ENCODE peak calls at places on chromosomes 12 and 14, in eight cellular contexts. B is HepG2, T is fibroblast of villous mesenchyme, H is lower leg skin, N is B cell, R is body of pancreas, X is suprapubic skin, J is upper lobe of right lung. I is an unnamed sample.

GRCh38 chr14:50000215-50001145 is 107.6 kb downstream of the ARF6 start:
- DNase-seq in J (peak), N (peak), R (no peak), T (peak), X (peak), B (peak), H (peak), I (no peak)

GRCh38 chr14:68796418-68797101 is 3.7 kb upstream of the ZFP36L1 start:
- DNase-seq in R (peak), J (no peak), H (peak), N (no peak), X (peak), T (peak), B (no peak), I (peak)

GRCh38 chr12:66117242-66117641 is 13.3 kb downstream of the LLPH start:
- DNase-seq in B (no peak), N (no peak), T (no peak), J (no peak), X (no peak), R (no peak), H (no peak), I (no peak)

GRCh38 chr14:70735043-70735442 is 74.3 kb downstream of the MAP3K9 start:
- DNase-seq in B (no peak), N (no peak), H (no peak), R (no peak), J (no peak), T (peak), X (no peak), I (no peak)

GRCh38 chr12:92331383-92331782 is 185.7 kb upstream of the BTG1 start:
- DNase-seq in N (no peak), X (no peak), J (no peak), R (no peak), B (no peak), H (no peak), T (no peak), I (no peak)

GRCh38 chr12:93441111-93441616 is 583 bp downstream of the UBE2N start:
- DNase-seq in X (no peak), B (no peak), T (peak), R (peak), J (peak), H (peak), N (no peak), I (peak)

GRCh38 chr12:56040963-56041578 is 647 bp upstream of the RPS26 start:
- DNase-seq in T (no peak), N (no peak), H (no peak), J (no peak), B (no peak), R (no peak), X (no peak), I (no peak)

GRCh38 chr12:47349770-47350408 is 270.1 kb upstream of the AMIGO2 start:
- DNase-seq in B (no peak), N (no peak), T (no peak), J (no peak), H (no peak), R (no peak), X (no peak), I (no peak)

GRCh38 chr12:58648151-58648550 is 272.2 kb downstream of the LRIG3 start:
- DNase-seq in R (no peak), B (no peak), T (no peak), J (no peak), H (no peak), X (no peak), N (no peak), I (no peak)

GRCh38 chr14:89973234-89973823 is 17.6 kb downstream of the TDP1 start:
- DNase-seq in T (peak), R (peak), B (peak), H (no peak), X (no peak), J (no peak), N (peak), I (peak)

GRCh38 chr12:50728417-50728816 is 35.5 kb upstream of the ATF1 start:
- DNase-seq in H (no peak), T (no peak), J (no peak), N (no peak), B (no peak), X (no peak), R (no peak), I (no peak)

GRCh38 chr12:6534914-6535696 is 788 bp downstream of the GAPDH start:
- DNase-seq in B (peak), R (peak), T (peak), X (peak), H (peak), J (peak), N (peak), I (no peak)

GRCh38 chr12:25743679-25744078 is 190.6 kb upstream of the LMNTD1 start:
- DNase-seq in N (no peak), H (no peak), B (no peak), R (no peak), J (no peak), X (no peak), T (no peak), I (no peak)

GRCh38 chr12:87866602-87867292 is 162.5 kb downstream of the C12orf50 start:
- DNase-seq in T (peak), B (peak), H (no peak), N (no peak), J (no peak), X (no peak), R (no peak), I (no peak)

GRCh38 chr12:132625731-132626430 is 7.3 kb downstream of the P2RX2 start:
- DNase-seq in T (no peak), B (no peak), N (no peak), H (no peak), J (no peak), R (no peak), X (no peak), I (no peak)

GRCh38 chr14:93231129-93231979 is 24.3 kb downstream of the UBR7 start:
- DNase-seq in X (no peak), T (peak), B (no peak), H (no peak), J (peak), N (no peak), R (no peak), I (no peak)

GRCh38 chr12:70919597-70920035 is 922 bp downstream of the PTPRR start:
- DNase-seq in N (no peak), J (no peak), R (no peak), B (no peak), X (no peak), H (no peak), T (no peak), I (no peak)

GRCh38 chr12:21169878-21170472 is 39.0 kb downstream of the SLCO1B1 start:
- DNase-seq in X (no peak), J (no peak), B (peak), H (no peak), R (peak), T (peak), N (no peak), I (no peak)

GRCh38 chr12:4270670-4271432 is 2.7 kb upstream of the CCND2 start:
- DNase-seq in H (peak), B (no peak), R (peak), J (peak), X (peak), N (peak), T (no peak), I (no peak)

GRCh38 chr12:76545486-76545885 is 14.1 kb downstream of the OSBPL8 start:
- DNase-seq in J (no peak), R (no peak), X (no peak), T (no peak), N (no peak), H (no peak), B (no peak), I (no peak)

GRCh38 chr14:71905860-71906259 is 26.4 kb upstream of the RGS6 start:
- DNase-seq in J (no peak), R (no peak), B (no peak), N (no peak), T (peak), H (no peak), X (no peak), I (no peak)

GRCh38 chr12:1047898-1048660 is 57.1 kb downstream of the ERC1 start:
- DNase-seq in X (no peak), N (no peak), T (no peak), B (no peak), J (no peak), H (no peak), R (no peak), I (no peak)

GRCh38 chr12:89756638-89757321 is 48.1 kb upstream of the ATP2B1 start:
- DNase-seq in J (no peak), X (no peak), H (no peak), R (no peak), B (peak), T (peak), N (peak), I (no peak)

GRCh38 chr14:28765907-28766504 is 581 bp upstream of the FOXG1 start:
- DNase-seq in T (no peak), H (no peak), R (no peak), X (no peak), N (no peak), J (no peak), B (no peak), I (no peak)

GRCh38 chr12:61860439-61860838 is 399.8 kb upstream of the USP15 start:
- DNase-seq in B (no peak), N (no peak), R (no peak), T (no peak), J (no peak), X (no peak), H (no peak), I (no peak)

GRCh38 chr14:91879196-91879595 is 11.9 kb upstream of the TC2N start:
- DNase-seq in R (no peak), B (no peak), J (no peak), H (no peak), T (no peak), N (no peak), X (no peak), I (no peak)

GRCh38 chr12:21818627-21819026 is 44.1 kb upstream of the KCNJ8 start:
- DNase-seq in B (no peak), J (no peak), R (no peak), T (peak), N (no peak), H (no peak), X (no peak), I (no peak)

GRCh38 chr14:75404843-75405242 is 23.0 kb upstream of the JDP2 start:
- DNase-seq in B (no peak), N (no peak), H (peak), X (no peak), J (no peak), R (no peak), T (no peak), I (no peak)

GRCh38 chr14:31388687-31389413 is 31.5 kb downstream of the HEATR5A start:
- DNase-seq in H (no peak), B (no peak), T (peak), J (no peak), N (no peak), X (no peak), R (no peak), I (no peak)

GRCh38 chr14:99809376-99809775 is 16.2 kb downstream of the EML1 start:
- DNase-seq in B (no peak), N (no peak), J (no peak), T (peak), H (peak), R (peak), X (peak), I (no peak)

GRCh38 chr12:111482464-111482863 is 76.7 kb downstream of the SH2B3 start:
- DNase-seq in T (no peak), N (no peak), R (no peak), X (no peak), H (no peak), J (no peak), B (no peak), I (no peak)
- TF ChIP-seq CTCF in T (peak), N (peak), R (peak), X (no peak), H (no peak), J (peak), B (no peak), I (peak)

GRCh38 chr12:10753066-10753465 is 29.9 kb upstream of the YBX3 start:
- DNase-seq in X (no peak), B (no peak), H (no peak), R (no peak), T (peak), N (no peak), J (no peak), I (no peak)

GRCh38 chr12:10756194-10756593 is 33.1 kb upstream of the YBX3 start:
- DNase-seq in B (no peak), N (no peak), R (no peak), H (no peak), J (no peak), T (no peak), X (no peak), I (no peak)

GRCh38 chr12:10747730-10748129 is 24.6 kb upstream of the YBX3 start:
- DNase-seq in J (no peak), B (peak), R (no peak), X (no peak), N (no peak), T (no peak), H (no peak), I (no peak)

GRCh38 chr12:10749700-10750384 is 26.7 kb upstream of the YBX3 start:
- DNase-seq in J (no peak), H (peak), N (peak), R (peak), X (peak), B (peak), T (peak), I (peak)

GRCh38 chr12:10750385-10750727 is 27.2 kb upstream of the YBX3 start:
- DNase-seq in J (no peak), B (no peak), X (no peak), H (no peak), N (no peak), T (no peak), R (no peak), I (no peak)
- TF ChIP-seq CTCF in J (no peak), B (no peak), X (no peak), H (no peak), N (peak), T (no peak), R (no peak), I (no peak)

DNA sequence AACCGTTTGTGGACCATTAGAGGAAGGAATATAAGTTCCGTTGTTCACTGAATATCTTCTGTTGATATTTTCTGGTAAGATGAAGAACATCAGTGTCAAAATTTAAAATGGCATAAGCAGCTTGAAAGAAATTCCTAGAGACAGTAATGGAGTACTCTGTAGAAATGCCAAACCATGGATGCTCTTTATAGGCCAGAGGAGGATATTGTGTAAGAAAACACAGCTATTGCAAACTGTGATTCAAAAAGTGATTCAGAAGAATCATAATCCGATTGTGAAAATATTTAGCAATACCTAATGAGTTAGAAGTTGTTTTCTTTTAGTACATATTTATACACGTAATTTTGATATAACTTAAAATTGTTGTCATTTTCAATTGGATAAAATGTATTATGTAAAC is 102.8 kb downstream of the SLC16A7 start:
- DNase-seq in J (no peak), R (no peak), X (no peak), T (peak), H (no peak), B (no peak), N (no peak), I (no peak)
- TF ChIP-seq CTCF in J (no peak), R (no peak), X (no peak), T (no peak), H (no peak), B (no peak), N (no peak), I (no peak)

GRCh38 chr14:80940146-80940545 is 1.4 kb downstream of the CEP128 start:
- DNase-seq in B (no peak), R (no peak), H (no peak), T (no peak), X (no peak), N (no peak), J (no peak), I (no peak)
- TF ChIP-seq CTCF in B (no peak), R (no peak), H (no peak), T (no peak), X (no peak), N (no peak), J (no peak), I (no peak)

DNA sequence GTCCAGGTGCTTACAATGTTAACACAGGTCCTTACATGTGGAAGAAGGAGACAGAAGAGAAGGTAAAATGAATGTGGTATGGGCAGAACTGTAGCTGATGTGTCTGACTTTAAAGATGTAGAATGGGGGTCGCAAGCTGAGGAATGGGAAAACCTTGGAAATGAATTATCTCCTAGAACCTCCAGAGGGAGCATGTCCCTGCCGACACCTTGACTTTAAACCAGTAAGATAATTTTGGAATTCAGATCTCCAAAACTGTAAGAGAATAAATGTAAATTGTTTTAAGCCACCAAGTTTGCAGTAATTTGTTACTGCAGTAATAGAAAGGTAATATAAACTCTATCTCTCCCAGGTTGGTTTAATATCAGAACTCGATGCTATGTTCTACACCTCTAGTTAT is 80.1 kb upstream of the ALG10 start:
- DNase-seq in T (no peak), H (no peak), R (no peak), N (no peak), B (no peak), J (no peak), X (no peak), I (no peak)
- TF ChIP-seq CTCF in T (no peak), H (no peak), R (no peak), N (no peak), B (no peak), J (no peak), X (no peak), I (peak)

GRCh38 chr14:22613091-22613695 is 15.1 kb downstream of the ABHD4 start:
- DNase-seq in R (no peak), J (no peak), T (peak), N (no peak), X (no peak), H (no peak), B (no peak), I (no peak)
- TF ChIP-seq CTCF in R (no peak), J (no peak), T (peak), N (no peak), X (no peak), H (no peak), B (no peak), I (peak)

GRCh38 chr14:63493246-63493645 is 49.9 kb downstream of the PPP2R5E start:
- DNase-seq in J (no peak), X (no peak), R (no peak), N (no peak), T (no peak), B (no peak), H (no peak), I (no peak)
- TF ChIP-seq CTCF in J (no peak), X (no peak), R (no peak), N (no peak), T (peak), B (no peak), H (no peak), I (no peak)

GRCh38 chr12:126704609-126705008 is 1562.4 kb upstream of the TMEM132C start:
- DNase-seq in B (no peak), X (no peak), N (no peak), R (no peak), J (no peak), T (no peak), H (no peak), I (no peak)
- TF ChIP-seq CTCF in B (no peak), X (no peak), N (no peak), R (peak), J (no peak), T (no peak), H (no peak), I (peak)